ENCODE peak calls at places on chromosomes 7 and 10, in five cellular contexts. One of them, this sample, is unnamed.

GRCh38 chr10:15370741-15371701 is at the start of gene FAM171A1:
- DNase-seq in Caki2: peak; percentile 32
- DNase-seq in hepatocyte: peak; percentile 89
- DNase-seq in colonic mucosa: peak; percentile 72
- DNase-seq in NCI-H1092: peak; percentile 9
- DNase-seq in this sample: peak; percentile 53

GRCh38 chr7:70052691-70053090 is 454.4 kb downstream of the AUTS2 start:
- DNase-seq in Caki2: no peak
- DNase-seq in hepatocyte: no peak
- DNase-seq in colonic mucosa: no peak
- DNase-seq in NCI-H1092: no peak
- DNase-seq in this sample: no peak

GRCh38 chr7:133829336-133829897 is 297.7 kb upstream of the LRGUK start:
- DNase-seq in Caki2: peak; percentile 68
- DNase-seq in hepatocyte: no peak
- DNase-seq in colonic mucosa: no peak
- DNase-seq in NCI-H1092: no peak
- DNase-seq in this sample: no peak

GRCh38 chr10:44862917-44863316 is 48.2 kb upstream of the TMEM72 start:
- DNase-seq in Caki2: no peak
- DNase-seq in hepatocyte: no peak
- DNase-seq in colonic mucosa: no peak
- DNase-seq in NCI-H1092: no peak
- DNase-seq in this sample: no peak

GRCh38 chr7:2131341-2131740 is 101.4 kb downstream of the MAD1L1 start:
- DNase-seq in Caki2: no peak
- DNase-seq in hepatocyte: no peak
- DNase-seq in colonic mucosa: no peak
- DNase-seq in NCI-H1092: no peak
- DNase-seq in this sample: no peak

GRCh38 chr7:121419201-121420148 is 23.4 kb upstream of the FAM3C start:
- DNase-seq in Caki2: no peak
- DNase-seq in hepatocyte: peak; percentile 52
- DNase-seq in colonic mucosa: peak; percentile 37
- DNase-seq in NCI-H1092: no peak
- DNase-seq in this sample: no peak

GRCh38 chr10:69965919-69966662 is 86.6 kb upstream of the MACROH2A2 start:
- DNase-seq in Caki2: no peak
- DNase-seq in hepatocyte: no peak
- DNase-seq in colonic mucosa: peak; percentile 6
- DNase-seq in NCI-H1092: no peak
- DNase-seq in this sample: no peak

GRCh38 chr10:76779821-76780281 is 857.8 kb downstream of the KCNMA1 start:
- DNase-seq in Caki2: no peak
- DNase-seq in hepatocyte: peak; percentile 3
- DNase-seq in colonic mucosa: no peak
- DNase-seq in NCI-H1092: no peak
- DNase-seq in this sample: no peak

GRCh38 chr7:142901426-142902259 is 16.1 kb upstream of the TRPV6 start:
- DNase-seq in Caki2: no peak
- DNase-seq in hepatocyte: no peak
- DNase-seq in colonic mucosa: no peak
- DNase-seq in NCI-H1092: no peak
- DNase-seq in this sample: no peak

GRCh38 chr7:140649566-140650205 is 9.1 kb upstream of the DENND2A start:
- DNase-seq in Caki2: no peak
- DNase-seq in hepatocyte: no peak
- DNase-seq in colonic mucosa: no peak
- DNase-seq in NCI-H1092: no peak
- DNase-seq in this sample: no peak

GRCh38 chr10:29725133-29725720 is 90.5 kb upstream of the SVIL start:
- DNase-seq in Caki2: no peak
- DNase-seq in hepatocyte: peak; percentile 70
- DNase-seq in colonic mucosa: peak; percentile 63
- DNase-seq in NCI-H1092: no peak
- DNase-seq in this sample: no peak

GRCh38 chr10:69506834-69507643 is 55.8 kb downstream of the TSPAN15 start:
- DNase-seq in Caki2: no peak
- DNase-seq in hepatocyte: peak; percentile 16
- DNase-seq in colonic mucosa: peak; percentile 45
- DNase-seq in NCI-H1092: no peak
- DNase-seq in this sample: no peak

GRCh38 chr7:70706204-70706603 is 425.7 kb upstream of the GALNT17 start:
- DNase-seq in Caki2: no peak
- DNase-seq in hepatocyte: no peak
- DNase-seq in colonic mucosa: no peak
- DNase-seq in NCI-H1092: no peak
- DNase-seq in this sample: no peak

GRCh38 chr7:156544919-156545715 is 95.5 kb upstream of the RNF32 start:
- DNase-seq in Caki2: no peak
- DNase-seq in hepatocyte: peak; percentile 26
- DNase-seq in colonic mucosa: peak; percentile 70
- DNase-seq in NCI-H1092: no peak
- DNase-seq in this sample: no peak

GRCh38 chr7:141486959-141487358 is 64.3 kb upstream of the AGK start:
- DNase-seq in Caki2: no peak
- DNase-seq in hepatocyte: no peak
- DNase-seq in colonic mucosa: no peak
- DNase-seq in NCI-H1092: no peak
- DNase-seq in this sample: no peak

GRCh38 chr10:69479241-69479730 is 28.0 kb downstream of the TSPAN15 start:
- DNase-seq in Caki2: no peak
- DNase-seq in hepatocyte: no peak
- DNase-seq in colonic mucosa: no peak
- DNase-seq in NCI-H1092: peak; percentile 40
- DNase-seq in this sample: no peak

GRCh38 chr10:94443549-94443948 is 41.2 kb downstream of the TBC1D12 start:
- DNase-seq in Caki2: no peak
- DNase-seq in hepatocyte: no peak
- DNase-seq in colonic mucosa: no peak
- DNase-seq in NCI-H1092: no peak
- DNase-seq in this sample: no peak

GRCh38 chr10:32937824-32938482 is 20.1 kb downstream of the ITGB1 start:
- DNase-seq in Caki2: no peak
- DNase-seq in hepatocyte: peak; percentile 60
- DNase-seq in colonic mucosa: no peak
- DNase-seq in NCI-H1092: no peak
- DNase-seq in this sample: no peak

GRCh38 chr10:128704716-128705115 is 578.5 kb upstream of the MKI67 start:
- DNase-seq in Caki2: no peak
- DNase-seq in hepatocyte: no peak
- DNase-seq in colonic mucosa: no peak
- DNase-seq in NCI-H1092: no peak
- DNase-seq in this sample: no peak

GRCh38 chr7:128679920-128680319 is 7.8 kb downstream of the GARIN1A start:
- DNase-seq in Caki2: no peak
- DNase-seq in hepatocyte: no peak
- DNase-seq in colonic mucosa: no peak
- DNase-seq in NCI-H1092: no peak
- DNase-seq in this sample: no peak

GRCh38 chr7:92325850-92326249 is 80.1 kb downstream of the ANKIB1 start:
- DNase-seq in Caki2: no peak
- DNase-seq in hepatocyte: no peak
- DNase-seq in colonic mucosa: no peak
- DNase-seq in NCI-H1092: no peak
- DNase-seq in this sample: no peak

GRCh38 chr10:593901-594457 is 95.5 kb downstream of the DIP2C start:
- DNase-seq in Caki2: no peak
- DNase-seq in hepatocyte: peak; percentile 35
- DNase-seq in colonic mucosa: no peak
- DNase-seq in NCI-H1092: no peak
- DNase-seq in this sample: no peak

GRCh38 chr7:42345478-42346299 is 108.7 kb upstream of the GLI3 start:
- DNase-seq in Caki2: no peak
- DNase-seq in hepatocyte: no peak
- DNase-seq in colonic mucosa: no peak
- DNase-seq in NCI-H1092: no peak
- DNase-seq in this sample: no peak

GRCh38 chr7:47336178-47337020 is 245.5 kb downstream of the TNS3 start:
- DNase-seq in Caki2: no peak
- DNase-seq in hepatocyte: no peak
- DNase-seq in colonic mucosa: no peak
- DNase-seq in NCI-H1092: no peak
- DNase-seq in this sample: no peak

GRCh38 chr7:132758983-132759382 is 182.7 kb upstream of the PLXNA4 start:
- DNase-seq in Caki2: no peak
- DNase-seq in hepatocyte: no peak
- DNase-seq in colonic mucosa: no peak
- DNase-seq in NCI-H1092: no peak
- DNase-seq in this sample: no peak

GRCh38 chr7:92366730-92367129 is 80.6 kb upstream of the GATAD1 start:
- DNase-seq in Caki2: no peak
- DNase-seq in hepatocyte: no peak
- DNase-seq in colonic mucosa: no peak
- DNase-seq in NCI-H1092: no peak
- DNase-seq in this sample: no peak

GRCh38 chr7:20786779-20787651 is at the start of gene SP8:
- DNase-seq in Caki2: peak; percentile 66
- DNase-seq in hepatocyte: peak; percentile 73
- DNase-seq in colonic mucosa: peak; percentile 60
- DNase-seq in NCI-H1092: peak; percentile 69
- DNase-seq in this sample: peak; percentile 95

GRCh38 chr10:86968994-86969355 is 693 bp downstream of the ADIRF start:
- DNase-seq in Caki2: no peak
- DNase-seq in hepatocyte: no peak
- DNase-seq in colonic mucosa: no peak
- DNase-seq in NCI-H1092: no peak
- DNase-seq in this sample: no peak

GRCh38 chr7:114760477-114760876 is 161.4 kb upstream of the MDFIC start:
- DNase-seq in Caki2: no peak
- DNase-seq in hepatocyte: no peak
- DNase-seq in colonic mucosa: no peak
- DNase-seq in NCI-H1092: no peak
- DNase-seq in this sample: no peak

GRCh38 chr10:59383436-59383835 is 21.1 kb upstream of the FAM13C start:
- DNase-seq in Caki2: no peak
- DNase-seq in hepatocyte: no peak
- DNase-seq in colonic mucosa: no peak
- DNase-seq in NCI-H1092: no peak
- DNase-seq in this sample: no peak

GRCh38 chr7:99473315-99473596 is 566 bp downstream of the ZNF789 start:
- DNase-seq in Caki2: peak; percentile 61
- DNase-seq in hepatocyte: peak; percentile 53
- DNase-seq in colonic mucosa: peak; percentile 59
- DNase-seq in NCI-H1092: no peak
- DNase-seq in this sample: peak; percentile 26

GRCh38 chr10:126499744-126500143 is 111.5 kb upstream of the ADAM12 start:
- DNase-seq in Caki2: no peak
- DNase-seq in hepatocyte: no peak
- DNase-seq in colonic mucosa: no peak
- DNase-seq in NCI-H1092: no peak
- DNase-seq in this sample: no peak

GRCh38 chr10:78255214-78255613 is 221.6 kb downstream of the RPS24 start:
- DNase-seq in Caki2: no peak
- DNase-seq in hepatocyte: no peak
- DNase-seq in colonic mucosa: no peak
- DNase-seq in NCI-H1092: no peak
- DNase-seq in this sample: no peak

GRCh38 chr7:98731651-98732050 is 114.6 kb downstream of the NPTX2 start:
- DNase-seq in Caki2: no peak
- DNase-seq in hepatocyte: no peak
- DNase-seq in colonic mucosa: no peak
- DNase-seq in NCI-H1092: no peak
- DNase-seq in this sample: no peak

GRCh38 chr7:4631021-4631663 is 51.0 kb upstream of the FOXK1 start:
- DNase-seq in Caki2: no peak
- DNase-seq in hepatocyte: no peak
- DNase-seq in colonic mucosa: no peak
- DNase-seq in NCI-H1092: no peak
- DNase-seq in this sample: no peak